ENCODE peak calls at places on chromosomes 3 and 15, in ten cellular contexts. X, C, O, J, W, T, N, F, R and L are unnamed samples.

GRCh38 chr15:65087873-65088642 is 11.5 kb downstream of the KBTBD13 start:
- DNase-seq in X (no peak), C (no peak), O (no peak), J (no peak), W (peak; percentile 18), T (no peak), N (peak; percentile 92), F (peak; percentile 72), R (no peak), L (no peak)

GRCh38 chr15:25847066-25847465 is 16.1 kb downstream of the ATP10A start:
- DNase-seq in X (no peak), C (no peak), O (no peak), J (no peak), W (no peak), T (no peak), N (no peak), F (no peak), R (no peak), L (no peak)

GRCh38 chr15:94526071-94526689 is 294.8 kb downstream of the MCTP2 start:
- DNase-seq in X (peak; percentile 18), C (peak; percentile 13), O (no peak), J (no peak), W (no peak), T (no peak), N (no peak), F (no peak), R (no peak), L (no peak)

GRCh38 chr3:38190481-38190881 is 25.1 kb downstream of the OXSR1 start:
- DNase-seq in X (no peak), C (no peak), O (no peak), J (no peak), W (peak; percentile 24), T (no peak), N (no peak), F (no peak), R (no peak), L (no peak)

GRCh38 chr15:49471733-49472132 is 48.7 kb downstream of the FGF7 start:
- DNase-seq in X (no peak), C (no peak), O (no peak), J (no peak), W (no peak), T (no peak), N (no peak), F (no peak), R (no peak), L (no peak)

GRCh38 chr15:63833246-63833696 is 477 bp downstream of the HERC1 start:
- DNase-seq in X (peak; percentile 75), C (peak; percentile 16), O (peak; percentile 64), J (peak; percentile 64), W (peak; percentile 83), T (peak; percentile 76), N (no peak), F (peak; percentile 70), R (peak; percentile 57), L (peak; percentile 67)

GRCh38 chr15:25508369-25509002 is 69.7 kb upstream of the UBE3A start:
- DNase-seq in X (peak; percentile 1), C (peak; percentile 42), O (peak; percentile 46), J (peak; percentile 82), W (peak; percentile 72), T (no peak), N (no peak), F (no peak), R (no peak), L (no peak)

GRCh38 chr3:56988458-56988857 is 72.0 kb upstream of the SPATA12 start:
- DNase-seq in X (no peak), C (no peak), O (no peak), J (no peak), W (no peak), T (no peak), N (no peak), F (no peak), R (no peak), L (no peak)

GRCh38 chr3:12483872-12484197 is 445 bp upstream of the TSEN2 start:
- DNase-seq in X (no peak), C (no peak), O (no peak), J (no peak), W (no peak), T (no peak), N (no peak), F (peak; percentile 52), R (no peak), L (no peak)

GRCh38 chr3:12484198-12484982 is at the start of gene TSEN2:
- DNase-seq in X (peak; percentile 91), C (peak; percentile 98), O (peak; percentile 88), J (peak; percentile 92), W (peak; percentile 97), T (peak; percentile 98), N (peak; percentile 64), F (peak; percentile 97), R (peak; percentile 97), L (peak; percentile 92)

GRCh38 chr3:12484983-12485327 is 675 bp downstream of the TSEN2 start:
- DNase-seq in X (no peak), C (no peak), O (no peak), J (no peak), W (no peak), T (no peak), N (no peak), F (no peak), R (no peak), L (no peak)

GRCh38 chr3:12486001-12486400 is 1.7 kb downstream of the TSEN2 start:
- DNase-seq in X (no peak), C (no peak), O (no peak), J (no peak), W (no peak), T (no peak), N (no peak), F (no peak), R (no peak), L (no peak)

DNA sequence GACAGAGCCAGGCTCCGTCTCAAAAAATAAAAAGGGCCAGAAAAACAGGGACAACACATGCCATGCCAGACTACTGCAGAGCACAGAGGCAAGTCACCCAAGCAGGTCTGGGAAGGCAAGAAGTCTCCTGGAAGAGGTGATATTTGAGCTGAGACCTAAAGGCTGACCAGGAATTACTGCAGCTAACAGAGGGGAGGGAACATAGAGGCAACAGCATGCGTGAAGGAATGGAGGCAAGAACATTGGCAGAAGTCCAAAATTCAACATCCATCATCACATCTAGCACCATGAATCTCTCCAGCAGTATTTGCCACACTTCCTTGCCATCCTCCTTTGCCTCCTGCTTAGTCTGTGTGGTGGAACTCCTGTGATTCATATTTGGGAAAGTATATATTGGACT is 916 bp upstream of the TSEN2 start:
- DNase-seq in X (peak; percentile 21), C (peak; percentile 35), O (peak; percentile 8), J (no peak), W (peak; percentile 24), T (no peak), N (no peak), F (no peak), R (no peak), L (no peak)
- H3K4me3 ChIP-seq in X (peak overlapping the region; percentile 92), C (peak overlapping the region; percentile 81), O (no peak overlapping the region), J (no peak overlapping the region), W (peak overlapping the region; percentile 81), T (peak overlapping the region; percentile 85), N (peak overlapping the region; percentile 84), F (peak overlapping the region; percentile 91), R (peak overlapping the region; percentile 62), L (peak overlapping the region; percentile 69)

GRCh38 chr3:192831111-192831644 is 86.5 kb downstream of the MB21D2 start:
- DNase-seq in X (peak; percentile 93), C (peak; percentile 56), O (peak; percentile 98), J (no peak), W (peak; percentile 95), T (no peak), N (no peak), F (no peak), R (no peak), L (no peak)
- H3K4me1 ChIP-seq in X (peaks cover 13% of the 10 kb centered on the region), C (peaks cover 51% of the 10 kb centered on the region), O (peaks cover 17% of the 10 kb centered on the region), J (peaks cover 3% of the 10 kb centered on the region), W (peaks cover 57% of the 10 kb centered on the region), T (peaks cover 8% of the 10 kb centered on the region), N (no peaks in the 10 kb centered on the region), F (peaks cover 26% of the 10 kb centered on the region), R (peaks cover 3% of the 10 kb centered on the region), L (peaks cover 38% of the 10 kb centered on the region)

GRCh38 chr3:191333481-191333880 is 3.2 kb upstream of the UTS2B start:
- DNase-seq in X (peak; percentile 0), C (no peak), O (no peak), J (no peak), W (no peak), T (no peak), N (no peak), F (no peak), R (no peak), L (no peak)

GRCh38 chr3:191339313-191339917 is 9.1 kb upstream of the UTS2B start:
- DNase-seq in X (peak; percentile 2), C (no peak), O (no peak), J (no peak), W (no peak), T (no peak), N (no peak), F (no peak), R (no peak), L (no peak)

GRCh38 chr3:191338177-191338488 is 7.8 kb upstream of the UTS2B start:
- DNase-seq in X (no peak), C (no peak), O (no peak), J (no peak), W (no peak), T (no peak), N (no peak), F (no peak), R (no peak), L (no peak)

GRCh38 chr3:191334359-191334893 is 4.1 kb upstream of the UTS2B start:
- DNase-seq in X (peak; percentile 2), C (no peak), O (no peak), J (no peak), W (no peak), T (no peak), N (no peak), F (no peak), R (no peak), L (no peak)

DNA sequence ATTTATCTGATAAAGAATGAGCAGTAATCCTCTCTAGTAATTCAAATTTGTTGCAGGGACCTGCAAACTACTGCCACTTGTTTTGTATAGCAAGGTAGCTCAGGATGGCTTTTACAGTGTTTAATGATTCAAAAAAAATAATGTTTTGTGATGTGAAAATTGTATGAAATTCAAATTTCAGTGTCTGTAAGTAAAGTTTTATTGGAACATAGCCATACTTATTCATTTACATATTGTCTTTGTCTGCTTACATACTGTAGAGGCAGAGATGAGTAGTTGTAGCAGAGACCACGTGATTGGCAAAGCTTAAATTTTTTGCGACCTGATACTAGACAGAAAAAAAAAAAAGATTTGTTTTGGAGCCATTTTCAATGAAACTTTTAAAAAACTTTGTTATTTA is 6.5 kb upstream of the UTS2B start:
- DNase-seq in X (no peak), C (no peak), O (no peak), J (no peak), W (no peak), T (no peak), N (no peak), F (no peak), R (no peak), L (no peak)
- H3K4me3 ChIP-seq in X (no peak overlapping the region), C (no peak overlapping the region), O (no peak overlapping the region), J (no peak overlapping the region), W (no peak overlapping the region), T (no peak overlapping the region), N (peak overlapping the region; percentile 47), F (no peak overlapping the region), R (no peak overlapping the region), L (no peak overlapping the region)

DNA sequence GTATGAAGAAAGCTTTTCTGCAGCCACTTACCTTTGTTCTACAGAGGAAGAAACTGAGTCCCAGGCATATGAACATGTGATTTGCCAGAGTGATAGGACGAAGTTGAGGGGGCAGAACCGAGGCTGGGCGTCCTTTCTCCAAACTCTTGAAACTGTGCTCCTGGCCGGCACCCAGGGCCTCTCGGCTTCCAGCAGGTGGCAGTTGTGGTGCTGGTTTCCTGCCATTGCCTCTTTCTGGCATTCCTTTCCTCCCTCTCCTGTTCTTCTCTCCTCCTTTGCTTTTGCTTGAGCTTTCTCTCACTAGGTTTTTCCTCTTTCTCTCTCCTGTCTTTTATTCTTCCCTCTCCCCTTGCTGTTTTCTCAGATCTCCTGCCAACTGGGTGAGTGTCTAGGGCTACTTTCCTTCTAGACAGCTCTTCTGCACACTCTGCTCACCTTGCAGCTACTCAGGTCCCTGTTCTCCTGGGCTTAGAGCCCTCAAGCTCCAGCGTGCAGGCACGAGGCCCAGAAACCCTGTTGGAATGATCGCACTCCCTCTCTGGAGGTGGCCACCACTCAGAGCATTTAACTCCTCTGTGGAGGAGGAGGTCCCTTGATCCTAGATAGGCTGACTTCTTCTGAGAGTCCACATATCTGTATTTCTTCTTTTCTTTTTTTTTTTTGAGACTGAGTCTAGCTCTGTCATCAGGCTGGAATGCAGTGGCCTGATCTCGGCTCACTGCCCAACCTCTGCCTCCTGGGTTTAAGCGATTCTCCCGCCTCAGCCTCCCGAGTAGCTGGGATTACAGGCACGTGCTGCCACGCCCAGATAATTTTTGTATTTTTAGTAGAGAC is 26.2 kb downstream of the TRAK1 start:
- DNase-seq in X (peak; percentile 70), C (peak; percentile 63), O (peak; percentile 84), J (no peak), W (peak; percentile 85), T (peak; percentile 78), N (no peak), F (peak; percentile 74), R (peak; percentile 65), L (peak; percentile 67)
- H3K4me1 ChIP-seq in X (peaks cover 17% of the 10 kb centered on the region), C (peaks cover 20% of the 10 kb centered on the region), O (peaks cover 11% of the 10 kb centered on the region), J (no peaks in the 10 kb centered on the region), W (peaks cover 26% of the 10 kb centered on the region), T (peaks cover 60% of the 10 kb centered on the region), N (peaks cover 18% of the 10 kb centered on the region), F (peaks cover 65% of the 10 kb centered on the region), R (peaks cover 31% of the 10 kb centered on the region), L (peaks cover 58% of the 10 kb centered on the region)